ENCODE peak calls at places on chromosomes 1 and 21, in ten cellular contexts. X, R, S, H, O, Z, C, T, N and Y are unnamed samples.

GRCh38 chr1:179043266-179043665 is 17.6 kb downstream of the FAM20B start:
- DNase-seq in X (no peak), R (no peak), S (no peak), H (no peak), O (no peak), Z (peak), C (no peak), T (no peak), N (no peak), Y (no peak)

GRCh38 chr1:51592711-51593110 is 24.2 kb upstream of the OSBPL9 start:
- DNase-seq in X (no peak), R (no peak), S (no peak), H (no peak), O (no peak), Z (no peak), C (no peak), T (no peak), N (no peak), Y (no peak)

GRCh38 chr1:117534995-117535467 is 70.8 kb upstream of the TENT5C start:
- DNase-seq in X (no peak), R (no peak), S (peak), H (peak), O (no peak), Z (no peak), C (peak), T (peak), N (no peak), Y (no peak)

GRCh38 chr1:154220970-154221814 is 437 bp downstream of the UBAP2L start:
- DNase-seq in X (peak), R (no peak), S (peak), H (peak), O (peak), Z (peak), C (peak), T (no peak), N (peak), Y (no peak)

GRCh38 chr1:201360901-201361651 is 16.4 kb downstream of the TNNT2 start:
- DNase-seq in X (no peak), R (no peak), S (no peak), H (no peak), O (no peak), Z (peak), C (no peak), T (no peak), N (no peak), Y (no peak)

GRCh38 chr21:46137908-46138307 is 17.5 kb downstream of the FTCD start:
- DNase-seq in X (no peak), R (no peak), S (no peak), H (no peak), O (no peak), Z (no peak), C (no peak), T (no peak), N (no peak), Y (no peak)

GRCh38 chr1:166184897-166185296 is 18.1 kb upstream of the FAM78B start:
- DNase-seq in X (no peak), R (peak), S (peak), H (no peak), O (no peak), Z (no peak), C (no peak), T (no peak), N (no peak), Y (no peak)

GRCh38 chr1:150321826-150322166 is 463 bp downstream of the PRPF3 start:
- DNase-seq in X (no peak), R (no peak), S (no peak), H (no peak), O (no peak), Z (no peak), C (no peak), T (no peak), N (no peak), Y (no peak)

GRCh38 chr1:234047113-234047512 is 142.6 kb downstream of the SLC35F3 start:
- DNase-seq in X (no peak), R (no peak), S (no peak), H (no peak), O (no peak), Z (no peak), C (peak), T (no peak), N (no peak), Y (no peak)

GRCh38 chr1:63173161-63173560 is 149.2 kb upstream of the FOXD3 start:
- DNase-seq in X (no peak), R (no peak), S (no peak), H (no peak), O (no peak), Z (no peak), C (no peak), T (no peak), N (no peak), Y (no peak)

GRCh38 chr1:56922507-56922906 is 43.3 kb downstream of the C8B start:
- DNase-seq in X (no peak), R (no peak), S (no peak), H (no peak), O (no peak), Z (no peak), C (no peak), T (no peak), N (no peak), Y (no peak)

GRCh38 chr1:40786995-40787705 is 3.6 kb downstream of the KCNQ4 start:
- DNase-seq in X (no peak), R (no peak), S (no peak), H (no peak), O (no peak), Z (no peak), C (no peak), T (no peak), N (no peak), Y (no peak)

GRCh38 chr1:156445789-156446263 is 54.7 kb downstream of the MEF2D start:
- DNase-seq in X (peak), R (peak), S (peak), H (peak), O (peak), Z (peak), C (peak), T (peak), N (peak), Y (peak)

GRCh38 chr1:9774744-9775679 is 48.8 kb downstream of the CLSTN1 start:
- DNase-seq in X (no peak), R (no peak), S (no peak), H (no peak), O (no peak), Z (no peak), C (no peak), T (no peak), N (peak), Y (no peak)

GRCh38 chr1:46522184-46522968 is 29.1 kb downstream of the KNCN start:
- DNase-seq in X (peak), R (peak), S (peak), H (no peak), O (no peak), Z (peak), C (peak), T (peak), N (peak), Y (peak)

GRCh38 chr1:72034827-72035226 is 247.5 kb downstream of the NEGR1 start:
- DNase-seq in X (no peak), R (no peak), S (no peak), H (no peak), O (no peak), Z (no peak), C (no peak), T (no peak), N (no peak), Y (no peak)

GRCh38 chr1:53043271-53043670 is 18.7 kb upstream of the PODN start:
- DNase-seq in X (no peak), R (no peak), S (no peak), H (no peak), O (no peak), Z (no peak), C (no peak), T (peak), N (no peak), Y (no peak)

GRCh38 chr21:34511787-34512451 is at the start of gene KCNE1:
- DNase-seq in X (no peak), R (no peak), S (no peak), H (no peak), O (no peak), Z (no peak), C (no peak), T (peak), N (peak), Y (no peak)

GRCh38 chr1:119887428-119887827 is 8.9 kb downstream of the ADAM30 start:
- DNase-seq in X (no peak), R (no peak), S (no peak), H (no peak), O (no peak), Z (no peak), C (no peak), T (no peak), N (no peak), Y (no peak)

GRCh38 chr1:2267051-2267830 is 39.1 kb downstream of the SKI start:
- DNase-seq in X (no peak), R (no peak), S (no peak), H (no peak), O (no peak), Z (peak), C (no peak), T (no peak), N (no peak), Y (no peak)

GRCh38 chr21:45405819-45406762 is 1.1 kb downstream of the COL18A1 start:
- DNase-seq in X (no peak), R (peak), S (peak), H (no peak), O (peak), Z (peak), C (peak), T (peak), N (peak), Y (no peak)

GRCh38 chr1:208107817-208108608 is 136.2 kb downstream of the PLXNA2 start:
- DNase-seq in X (peak), R (peak), S (peak), H (no peak), O (no peak), Z (no peak), C (no peak), T (peak), N (no peak), Y (peak)

GRCh38 chr1:42552636-42553035 is 89.5 kb downstream of the CCDC30 start:
- DNase-seq in X (no peak), R (no peak), S (no peak), H (no peak), O (no peak), Z (no peak), C (no peak), T (no peak), N (no peak), Y (no peak)

GRCh38 chr1:86149591-86149990 is 7.0 kb downstream of the COL24A1 start:
- DNase-seq in X (no peak), R (no peak), S (no peak), H (no peak), O (no peak), Z (no peak), C (no peak), T (no peak), N (no peak), Y (no peak)

GRCh38 chr1:60171793-60172192 is 98.2 kb upstream of the C1orf87 start:
- DNase-seq in X (no peak), R (no peak), S (no peak), H (no peak), O (no peak), Z (no peak), C (no peak), T (peak), N (no peak), Y (no peak)

GRCh38 chr1:145751491-145752021 is 32.3 kb downstream of the CD160 start:
- DNase-seq in X (no peak), R (peak), S (no peak), H (no peak), O (no peak), Z (no peak), C (no peak), T (peak), N (no peak), Y (no peak)

GRCh38 chr1:182035097-182035770 is 26.3 kb downstream of the ZNF648 start:
- DNase-seq in X (no peak), R (no peak), S (no peak), H (no peak), O (no peak), Z (no peak), C (no peak), T (no peak), N (no peak), Y (no peak)

GRCh38 chr1:236066828-236067386 is 2.0 kb upstream of the NID1 start:
- DNase-seq in X (peak), R (no peak), S (no peak), H (peak), O (no peak), Z (peak), C (no peak), T (peak), N (peak), Y (no peak)

GRCh38 chr1:14724234-14724633 is 125.7 kb downstream of the KAZN start:
- DNase-seq in X (no peak), R (no peak), S (no peak), H (no peak), O (no peak), Z (no peak), C (peak), T (no peak), N (no peak), Y (no peak)

GRCh38 chr1:24410750-24411149 is 2.8 kb downstream of the STPG1 start:
- DNase-seq in X (peak), R (no peak), S (no peak), H (no peak), O (no peak), Z (no peak), C (no peak), T (no peak), N (no peak), Y (no peak)
- TF ChIP-seq CTCF in X (no peak), R (no peak), S (no peak), H (no peak), O (no peak), Z (no peak), C (no peak), T (no peak), N (no peak), Y (no peak)

GRCh38 chr21:33309778-33310177 is 15.0 kb upstream of the IFNAR1 start:
- DNase-seq in X (no peak), R (no peak), S (no peak), H (no peak), O (no peak), Z (no peak), C (no peak), T (no peak), N (no peak), Y (no peak)

GRCh38 chr21:33305344-33305671 is 19.5 kb upstream of the IFNAR1 start:
- DNase-seq in X (no peak), R (no peak), S (no peak), H (no peak), O (no peak), Z (no peak), C (no peak), T (no peak), N (peak), Y (no peak)

GRCh38 chr21:33313611-33314010 is 11.2 kb upstream of the IFNAR1 start:
- DNase-seq in X (no peak), R (no peak), S (no peak), H (no peak), O (no peak), Z (no peak), C (no peak), T (no peak), N (no peak), Y (no peak)

GRCh38 chr21:33313183-33313582 is 11.6 kb upstream of the IFNAR1 start:
- DNase-seq in X (no peak), R (no peak), S (no peak), H (no peak), O (no peak), Z (no peak), C (no peak), T (no peak), N (no peak), Y (no peak)

GRCh38 chr21:33308586-33309490 is 15.9 kb upstream of the IFNAR1 start:
- DNase-seq in X (peak), R (no peak), S (no peak), H (no peak), O (no peak), Z (no peak), C (no peak), T (peak), N (peak), Y (no peak)
- TF ChIP-seq CTCF in X (no peak), R (no peak), S (no peak), H (no peak), O (no peak), Z (no peak), C (no peak), T (peak), N (no peak), Y (no peak)

GRCh38 chr1:203463469-203464062 is 12.0 kb upstream of the PRELP start:
- DNase-seq in X (no peak), R (no peak), S (no peak), H (no peak), O (no peak), Z (no peak), C (no peak), T (no peak), N (peak), Y (no peak)
- TF ChIP-seq CTCF in X (peak), R (no peak), S (no peak), H (no peak), O (no peak), Z (no peak), C (peak), T (no peak), N (peak), Y (no peak)

GRCh38 chr21:25963186-25963585 is 207.4 kb downstream of the APP start:
- DNase-seq in X (no peak), R (peak), S (peak), H (no peak), O (no peak), Z (no peak), C (no peak), T (no peak), N (no peak), Y (no peak)
- TF ChIP-seq CTCF in X (no peak), R (no peak), S (no peak), H (no peak), O (no peak), Z (no peak), C (no peak), T (no peak), N (no peak), Y (no peak)

DNA sequence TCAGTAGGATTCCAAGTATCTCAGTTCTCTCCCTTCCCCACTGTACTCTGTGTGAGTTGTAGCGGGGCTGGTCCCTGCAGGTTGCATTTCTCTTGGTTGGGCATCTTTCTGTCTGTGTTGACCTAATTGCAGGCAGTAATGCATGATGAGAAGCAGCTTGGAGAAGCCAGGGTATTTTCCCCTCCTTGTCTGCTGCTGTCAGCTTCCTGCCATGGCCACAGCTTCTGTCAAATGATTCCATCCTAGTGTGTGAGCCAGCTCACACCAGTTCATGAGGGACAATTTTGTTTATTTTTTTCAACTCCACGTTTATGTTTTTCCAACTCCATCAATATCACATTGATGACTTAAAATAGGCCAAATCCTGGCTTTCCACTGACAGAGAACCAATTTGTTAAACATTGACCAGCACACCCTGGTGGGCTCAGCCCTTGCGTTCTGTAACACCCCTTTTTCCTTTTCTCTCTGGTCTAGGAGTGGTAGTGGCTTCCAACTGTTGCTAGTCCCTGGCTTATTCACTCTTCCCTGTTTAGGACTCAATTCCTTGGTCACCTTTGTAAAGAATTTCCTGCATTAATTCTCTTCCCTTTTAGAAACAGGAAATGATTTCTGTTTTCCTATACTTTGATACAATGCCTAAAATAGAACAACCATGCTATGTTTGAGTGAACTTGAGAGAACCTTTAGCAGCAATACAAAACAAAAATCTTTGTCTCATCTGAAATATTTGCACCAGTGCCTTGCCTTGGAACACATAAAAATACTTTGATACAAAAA is 44.9 kb upstream of the APOBEC4 start:
- DNase-seq in X (no peak), R (no peak), S (peak), H (no peak), O (no peak), Z (no peak), C (no peak), T (no peak), N (no peak), Y (no peak)
- TF ChIP-seq CTCF in X (no peak), R (no peak), S (no peak), H (no peak), O (no peak), Z (no peak), C (no peak), T (no peak), N (no peak), Y (no peak)

DNA sequence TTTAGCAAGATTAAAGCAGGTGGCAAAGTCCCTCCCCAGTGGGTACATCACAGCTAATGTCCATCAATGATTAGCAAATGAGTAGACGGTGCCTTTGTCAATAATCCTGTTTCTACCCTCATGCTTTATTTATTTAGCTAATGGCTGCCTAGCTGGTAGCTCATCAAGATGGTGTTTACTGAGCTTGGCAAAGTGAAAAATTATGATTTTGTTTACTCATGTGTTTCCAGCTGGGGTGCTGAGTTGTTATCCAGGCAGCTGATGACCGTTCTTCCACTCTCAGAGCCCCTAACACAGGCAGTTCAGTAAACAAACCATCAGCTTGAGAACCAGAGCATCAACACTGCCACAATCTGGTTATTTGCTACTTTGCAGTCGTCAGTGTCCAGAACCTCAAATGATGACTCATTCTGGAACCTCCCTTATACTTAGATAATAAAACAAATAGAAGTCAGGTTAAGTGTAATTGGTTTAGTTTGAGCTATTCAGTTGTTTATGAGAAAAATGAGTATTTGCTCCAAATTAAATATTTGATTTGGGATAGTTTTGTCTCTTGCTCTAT is 163.9 kb downstream of the ST6GALNAC5 start:
- DNase-seq in X (no peak), R (no peak), S (no peak), H (no peak), O (no peak), Z (no peak), C (no peak), T (peak), N (no peak), Y (no peak)
- TF ChIP-seq CTCF in X (no peak), R (peak), S (no peak), H (no peak), O (no peak), Z (no peak), C (no peak), T (peak), N (no peak), Y (no peak)